ENCODE peak calls at places on chromosomes 13 and 19, in seven cellular contexts. H, C, K, S, F, D and T are unnamed samples.

GRCh38 chr19:46413262-46414031 is at the start of gene CCDC8:
- DNase-seq in S (peak), C (peak), F (peak), H (peak), K (peak), D (peak), T (no peak)

GRCh38 chr13:91313103-91313502 is 34.4 kb upstream of the MIR17HG start:
- DNase-seq in K (no peak), H (no peak), F (no peak), C (no peak), D (no peak), S (peak), T (no peak)

GRCh38 chr13:42420304-42420703 is 148.4 kb downstream of the AKAP11 start:
- DNase-seq in F (no peak), C (no peak), K (no peak), H (no peak), S (no peak), D (no peak), T (peak)

GRCh38 chr19:54418030-54418929 is 3.0 kb downstream of the TTYH1 start:
- DNase-seq in D (no peak), K (no peak), H (no peak), S (no peak), C (no peak), F (no peak), T (peak)

GRCh38 chr13:100040196-100040595 is 48.7 kb upstream of the PCCA start:
- DNase-seq in D (no peak), K (no peak), H (no peak), S (no peak), F (no peak), C (no peak), T (no peak)

GRCh38 chr19:38135150-38135998 is 88.6 kb downstream of the DPF1 start:
- DNase-seq in D (no peak), H (peak), S (peak), K (no peak), C (no peak), F (no peak), T (no peak)

GRCh38 chr19:4474504-4475136 is 2.5 kb downstream of the HDGFL2 start:
- DNase-seq in C (no peak), K (no peak), S (peak), D (no peak), F (peak), H (peak), T (peak)

GRCh38 chr13:98575009-98575866 is 1.7 kb downstream of the STK24 start:
- DNase-seq in S (no peak), H (no peak), K (no peak), D (no peak), C (no peak), F (no peak), T (no peak)

GRCh38 chr19:51799311-51799997 is 4.5 kb downstream of the FPR3 start:
- DNase-seq in C (no peak), S (peak), K (peak), D (peak), H (peak), F (no peak), T (no peak)

GRCh38 chr13:71603255-71603654 is 263.7 kb downstream of the DACH1 start:
- DNase-seq in K (no peak), C (no peak), D (no peak), F (no peak), H (no peak), S (no peak), T (no peak)

GRCh38 chr13:44989941-44990340 is 603 bp downstream of the GPALPP1 start:
- DNase-seq in S (no peak), H (peak), D (no peak), K (no peak), F (no peak), C (no peak), T (no peak)

GRCh38 chr19:16899566-16900075 is 10.8 kb downstream of the F2RL3 start:
- DNase-seq in D (no peak), S (peak), F (peak), H (peak), K (no peak), C (no peak), T (peak)

GRCh38 chr13:79626924-79627323 is 146.0 kb downstream of the NDFIP2 start:
- DNase-seq in D (no peak), S (no peak), C (no peak), H (no peak), K (no peak), F (no peak), T (no peak)

GRCh38 chr19:47093841-47094240 is 19.7 kb downstream of the ZC3H4 start:
- DNase-seq in S (no peak), K (no peak), D (no peak), H (peak), F (no peak), C (no peak), T (peak)

GRCh38 chr19:3506384-3507340 is 551 bp downstream of the FZR1 start:
- DNase-seq in H (peak), K (no peak), S (no peak), F (no peak), C (no peak), D (peak), T (peak)

GRCh38 chr13:33487575-33488243 is 202.2 kb upstream of the STARD13 start:
- DNase-seq in H (peak), C (no peak), S (peak), F (no peak), K (no peak), D (no peak), T (peak)

GRCh38 chr19:55492362-55492944 is 4.2 kb downstream of the SSC5D start:
- DNase-seq in H (no peak), D (no peak), S (no peak), F (no peak), K (no peak), C (no peak), T (no peak)

GRCh38 chr13:46295531-46296464 is 84.1 kb downstream of the LRRC63 start:
- DNase-seq in S (peak), C (no peak), F (no peak), H (peak), D (no peak), K (peak), T (peak)

GRCh38 chr13:36533806-36534205 is 101.5 kb downstream of the CCNA1 start:
- DNase-seq in C (no peak), H (no peak), D (no peak), K (no peak), F (no peak), S (peak), T (no peak)

GRCh38 chr19:746208-746819 is 4.6 kb upstream of the MISP start:
- DNase-seq in H (no peak), S (no peak), C (no peak), F (no peak), K (no peak), D (no peak), T (no peak)

GRCh38 chr13:31349156-31349555 is 149.4 kb downstream of the B3GLCT start:
- DNase-seq in D (no peak), C (no peak), K (no peak), S (no peak), H (no peak), F (no peak), T (no peak)

GRCh38 chr19:5693195-5694166 is 3.4 kb downstream of the RPL36 start:
- DNase-seq in K (no peak), S (no peak), D (no peak), F (no peak), H (no peak), C (no peak), T (no peak)

GRCh38 chr19:39237200-39238184 is 7.3 kb downstream of the IFNL3 start:
- DNase-seq in K (no peak), F (no peak), H (peak), D (no peak), C (no peak), S (no peak), T (peak)

GRCh38 chr13:109951491-109951890 is 165.1 kb upstream of the IRS2 start:
- DNase-seq in D (no peak), S (no peak), C (no peak), H (no peak), F (no peak), K (no peak), T (no peak)

GRCh38 chr19:12783849-12784393 is 7.4 kb upstream of the JUNB start:
- DNase-seq in D (peak), F (no peak), H (no peak), C (no peak), K (no peak), S (no peak), T (no peak)

GRCh38 chr13:74794582-74794981 is 660.4 kb upstream of the KLF12 start:
- DNase-seq in K (no peak), F (no peak), C (no peak), D (no peak), H (no peak), S (no peak), T (no peak)

GRCh38 chr13:93927431-93927830 is 552.1 kb downstream of the DCT start:
- DNase-seq in K (no peak), H (no peak), D (no peak), F (no peak), S (peak), C (no peak), T (no peak)

GRCh38 chr13:93925976-93926375 is 553.5 kb downstream of the DCT start:
- DNase-seq in K (no peak), S (no peak), D (no peak), F (no peak), C (no peak), H (no peak), T (no peak)

DNA sequence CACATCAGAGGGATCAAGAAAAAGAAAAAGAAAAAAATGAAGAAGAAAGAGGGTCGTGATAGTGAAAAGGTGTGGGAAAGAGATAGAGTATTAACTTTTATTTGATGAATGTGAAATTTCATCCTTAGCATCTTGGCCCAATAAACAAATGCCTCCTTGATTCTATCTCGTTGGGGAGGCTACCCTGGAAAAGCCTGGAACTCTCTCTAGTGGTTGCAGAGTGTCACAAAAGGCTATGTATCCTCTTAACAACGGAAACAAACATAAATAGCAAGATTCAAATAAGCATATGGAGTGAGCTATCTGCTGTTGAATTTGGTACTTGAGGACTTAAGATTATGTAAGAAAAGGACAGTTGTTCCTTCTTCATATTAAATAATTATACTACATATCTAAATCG is 557.4 kb downstream of the DCT start:
- DNase-seq in D (no peak), F (no peak), H (no peak), C (no peak), S (no peak), K (no peak), T (no peak)
- TF ChIP-seq CTCF in D (no peak), F (no peak), H (no peak), C (no peak), S (no peak), K (no peak), T (no peak)

DNA sequence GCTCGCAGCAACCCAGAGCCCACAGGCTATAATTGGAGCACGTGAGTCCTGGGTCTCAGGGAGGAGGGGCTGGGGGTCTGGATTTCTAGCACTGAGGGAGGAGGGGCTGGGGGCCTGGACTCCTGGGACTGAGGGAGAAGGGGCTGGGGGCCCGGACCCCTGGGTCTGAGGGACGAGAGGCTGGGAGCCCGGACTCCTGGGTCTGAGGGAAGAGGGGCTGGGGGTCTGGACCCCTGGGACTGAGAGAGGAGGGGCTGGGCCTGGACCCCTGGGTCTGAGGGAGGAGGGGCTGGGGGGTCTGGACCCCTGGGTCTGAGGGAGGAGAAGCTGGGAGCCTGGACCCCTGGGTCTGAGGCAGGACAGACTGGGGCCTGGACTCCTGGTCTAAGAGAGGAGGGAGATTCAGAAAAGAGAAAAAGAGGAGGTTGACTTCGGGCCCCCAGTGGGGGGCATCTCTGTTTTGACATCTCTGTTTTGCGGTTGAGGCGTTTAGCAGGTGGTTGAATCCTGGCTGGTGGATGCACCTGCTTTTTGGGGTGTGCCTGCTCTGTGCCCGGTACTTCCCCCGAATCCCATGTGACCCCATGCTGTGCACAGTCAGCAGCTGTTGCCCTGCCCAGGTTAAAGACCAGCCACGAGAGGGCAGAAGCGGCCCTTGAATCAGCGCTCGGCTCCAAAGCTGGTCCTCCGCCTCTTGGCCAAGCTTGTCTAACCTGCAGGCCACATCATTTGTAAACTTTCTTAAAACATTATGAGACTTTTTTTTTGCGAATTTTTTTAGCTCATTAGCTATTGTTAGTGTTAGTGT is 10.5 kb downstream of the PVR start:
- DNase-seq in S (peak), D (peak), C (no peak), K (no peak), H (peak), F (peak), T (peak)
- TF ChIP-seq CTCF in S (peak), D (peak), C (peak), K (peak), H (peak), F (peak), T (peak)

GRCh38 chr19:35205733-35206323 is 22.7 kb downstream of the FAM187B start:
- DNase-seq in H (no peak), S (no peak), C (no peak), F (no peak), K (no peak), D (no peak), T (no peak)
- TF ChIP-seq CTCF in H (no peak), S (no peak), C (no peak), F (no peak), K (no peak), D (no peak), T (no peak)

GRCh38 chr13:49549289-49549688 is 36.1 kb downstream of the RCBTB1 start:
- DNase-seq in D (no peak), S (no peak), K (no peak), F (no peak), C (no peak), H (no peak), T (no peak)
- TF ChIP-seq CTCF in D (peak), S (peak), K (peak), F (no peak), C (no peak), H (no peak), T (peak)

DNA sequence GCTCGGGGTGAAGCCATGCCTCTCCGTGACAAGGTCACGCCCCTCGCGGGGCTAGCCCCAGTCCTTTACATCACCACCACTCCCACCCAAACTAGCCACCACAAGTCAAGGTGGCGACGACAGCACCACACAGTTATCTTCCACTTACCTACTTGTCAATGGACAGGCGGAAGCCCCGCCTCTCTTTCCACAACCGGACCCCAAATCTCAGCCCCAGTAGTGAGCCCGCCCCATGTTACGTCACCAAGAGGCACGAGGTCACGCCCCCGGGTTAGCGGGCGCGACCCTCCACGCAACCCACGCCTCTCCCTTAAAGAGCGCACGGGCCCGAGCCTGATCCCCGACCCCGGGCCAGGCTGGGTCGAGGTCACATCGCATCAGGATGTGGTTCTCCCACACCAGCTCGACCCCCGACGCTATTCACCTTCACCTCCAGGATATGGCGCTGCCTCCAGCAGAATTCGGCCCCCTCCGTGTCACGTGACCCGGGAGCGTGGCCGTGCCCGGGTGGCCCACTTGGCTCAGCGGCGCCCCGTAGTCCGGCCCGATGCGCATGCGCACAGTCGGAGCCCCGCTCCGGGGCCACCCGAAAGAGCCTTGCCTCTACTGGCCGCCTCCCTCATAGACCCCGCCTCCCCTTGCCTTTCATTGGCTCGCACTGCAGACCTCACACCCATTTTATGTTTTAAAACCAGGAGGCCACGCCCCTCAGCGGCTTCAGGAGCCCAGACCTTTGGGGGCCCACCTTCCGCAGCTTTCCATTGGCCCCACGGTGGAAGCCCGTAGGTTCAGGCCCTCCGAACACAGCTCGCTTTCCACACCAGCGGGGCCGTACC is 18.2 kb downstream of the SYDE1 start:
- DNase-seq in S (peak), H (peak), D (peak), K (peak), F (peak), C (peak), T (peak)
- TF ChIP-seq CTCF in S (peak), H (no peak), D (no peak), K (peak), F (no peak), C (no peak), T (no peak)

GRCh38 chr13:94516456-94516855 is 37.0 kb upstream of the DCT start:
- DNase-seq in F (no peak), S (no peak), H (no peak), K (no peak), C (no peak), D (no peak), T (no peak)
- TF ChIP-seq CTCF in F (no peak), S (no peak), H (no peak), K (no peak), C (no peak), D (no peak), T (no peak)

DNA sequence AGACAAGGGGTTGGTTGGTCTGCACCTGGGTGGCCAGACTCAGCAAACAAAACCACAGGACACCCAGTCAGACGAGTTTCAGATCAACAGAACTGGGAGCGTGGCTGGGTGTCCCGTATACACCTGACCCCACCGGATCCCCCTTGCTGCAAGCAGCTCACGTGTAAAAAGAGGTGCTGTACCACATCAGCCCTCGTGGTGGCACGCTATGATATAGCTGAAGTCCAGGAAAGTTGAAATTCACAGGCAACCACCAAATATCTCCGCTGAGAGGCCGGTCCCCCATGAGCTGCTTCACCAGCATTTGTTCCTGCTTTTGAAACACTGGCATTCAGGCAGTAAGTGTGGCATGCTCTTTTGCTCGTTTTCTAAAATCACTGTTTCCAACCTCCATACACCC is 92.3 kb downstream of the TUBA3C start:
- DNase-seq in D (no peak), C (no peak), H (no peak), F (no peak), S (no peak), K (no peak), T (no peak)
- TF ChIP-seq CTCF in D (peak), C (no peak), H (no peak), F (no peak), S (no peak), K (no peak), T (no peak)

GRCh38 chr19:50663280-50663790 is 14.1 kb downstream of the C19orf81 start:
- DNase-seq in C (no peak), H (peak), F (no peak), S (no peak), K (no peak), D (no peak), T (no peak)
- TF ChIP-seq CTCF in C (no peak), H (no peak), F (peak), S (peak), K (peak), D (no peak), T (no peak)

DNA sequence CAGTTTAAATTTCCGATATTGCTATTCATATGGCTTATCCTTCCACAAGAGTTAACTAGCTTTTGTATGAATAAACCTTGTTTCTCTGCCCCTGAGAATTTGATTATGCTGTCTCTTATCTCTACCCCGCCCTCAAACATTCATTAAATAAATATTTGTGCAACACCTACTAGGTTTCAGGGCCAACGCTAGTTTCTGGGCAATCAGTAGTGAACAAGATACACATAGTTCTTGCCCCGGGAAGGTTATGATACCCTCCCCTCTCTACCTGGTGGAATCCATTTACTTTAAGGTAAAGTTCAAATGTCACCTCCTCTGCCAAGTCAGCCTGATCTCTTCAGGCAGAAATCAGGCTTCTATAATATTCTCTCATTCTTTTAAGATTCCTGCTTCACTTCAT is 16.6 kb upstream of the USP12 start:
- DNase-seq in S (no peak), D (no peak), F (no peak), C (no peak), H (no peak), K (no peak), T (no peak)
- TF ChIP-seq CTCF in S (no peak), D (no peak), F (no peak), C (no peak), H (no peak), K (no peak), T (no peak)